ENCODE peak calls at places on chromosomes 7 and 10, in six cellular contexts. P is A549, R is H1, G is endothelial cell of umbilical vein, M is WTC11, Q is K562. A is an unnamed sample.
A peak's percentile ranks its signal among the peaks of the same experiment; 100 is the strongest.

GRCh38 chr10:1972406-1972805 is 235.1 kb upstream of the ADARB2 start:
- DNase-seq in P (no peak), R (no peak), G (no peak), M (no peak), Q (no peak), A (no peak)

GRCh38 chr7:5284304-5285281 is 1.9 kb downstream of the SLC29A4 start:
- DNase-seq in P (peak; percentile 84), R (peak; percentile 49), G (no peak), M (peak; percentile 89), Q (peak; percentile 42), A (peak; percentile 87)

GRCh38 chr10:19245889-19246841 is 197.6 kb downstream of the MALRD1 start:
- DNase-seq in P (no peak), R (no peak), G (no peak), M (no peak), Q (no peak), A (no peak)

GRCh38 chr10:118805146-118805545 is 50.4 kb upstream of the CACUL1 start:
- DNase-seq in P (no peak), R (no peak), G (no peak), M (no peak), Q (no peak), A (no peak)

GRCh38 chr7:42292991-42293521 is 56.0 kb upstream of the GLI3 start:
- DNase-seq in P (no peak), R (no peak), G (no peak), M (no peak), Q (no peak), A (no peak)

GRCh38 chr7:55439627-55440026 is 74.5 kb downstream of the LANCL2 start:
- DNase-seq in P (no peak), R (no peak), G (no peak), M (no peak), Q (no peak), A (no peak)

GRCh38 chr7:25098096-25099046 is 26.7 kb downstream of the CYCS start:
- DNase-seq in P (peak; percentile 81), R (peak; percentile 15), G (peak; percentile 73), M (peak; percentile 58), Q (peak; percentile 61), A (peak; percentile 58)

GRCh38 chr7:29370531-29371314 is 176.1 kb downstream of the CHN2 start:
- DNase-seq in P (no peak), R (no peak), G (no peak), M (no peak), Q (no peak), A (peak; percentile 12)

GRCh38 chr7:148729984-148730733 is 31.5 kb downstream of the CUL1 start:
- DNase-seq in P (no peak), R (no peak), G (no peak), M (no peak), Q (no peak), A (no peak)

GRCh38 chr10:69421611-69422308 is 5.0 kb upstream of the TACR2 start:
- DNase-seq in P (no peak), R (no peak), G (no peak), M (no peak), Q (no peak), A (no peak)

GRCh38 chr7:111642373-111642772 is 80.1 kb upstream of the IMMP2L start:
- DNase-seq in P (no peak), R (no peak), G (peak; percentile 1), M (no peak), Q (no peak), A (no peak)

DNA sequence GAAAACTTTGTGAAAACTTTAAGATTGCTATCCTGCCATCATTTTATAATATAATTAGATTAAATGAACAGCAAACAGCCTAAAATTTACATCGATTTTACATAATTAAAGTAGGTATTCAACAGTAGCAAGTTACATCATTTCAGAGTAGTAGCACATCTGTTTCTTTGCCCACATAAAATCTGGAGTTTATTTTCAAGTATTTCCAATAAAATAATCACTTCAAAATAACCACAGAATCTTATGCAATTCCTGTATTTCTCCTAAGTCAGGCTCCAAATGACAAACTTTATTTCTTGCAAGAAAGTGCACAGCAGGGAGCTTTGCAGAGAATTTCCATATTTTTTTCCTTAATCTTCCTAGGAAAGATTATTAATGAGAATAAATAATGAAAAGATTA is 82.6 kb downstream of the CUBN start:
- DNase-seq in P (no peak), R (no peak), G (no peak), M (no peak), Q (no peak), A (no peak)
- TF ChIP-seq JUN in P (no peak), R (no peak), G (no peak), M (no peak), Q (no peak), A (no peak)

GRCh38 chr7:78168869-78169268 is 370.3 kb downstream of the PHTF2 start:
- DNase-seq in P (no peak), R (no peak), G (no peak), M (no peak), Q (no peak), A (no peak)

GRCh38 chr7:78172138-78172887 is 373.7 kb downstream of the PHTF2 start:
- DNase-seq in P (no peak), R (no peak), G (peak; percentile 47), M (no peak), Q (no peak), A (no peak)

GRCh38 chr7:78167825-78168224 is 369.3 kb downstream of the PHTF2 start:
- DNase-seq in P (no peak), R (no peak), G (no peak), M (no peak), Q (no peak), A (no peak)

GRCh38 chr7:78171398-78171797 is 372.8 kb downstream of the PHTF2 start:
- DNase-seq in P (no peak), R (no peak), G (no peak), M (no peak), Q (no peak), A (no peak)

DNA sequence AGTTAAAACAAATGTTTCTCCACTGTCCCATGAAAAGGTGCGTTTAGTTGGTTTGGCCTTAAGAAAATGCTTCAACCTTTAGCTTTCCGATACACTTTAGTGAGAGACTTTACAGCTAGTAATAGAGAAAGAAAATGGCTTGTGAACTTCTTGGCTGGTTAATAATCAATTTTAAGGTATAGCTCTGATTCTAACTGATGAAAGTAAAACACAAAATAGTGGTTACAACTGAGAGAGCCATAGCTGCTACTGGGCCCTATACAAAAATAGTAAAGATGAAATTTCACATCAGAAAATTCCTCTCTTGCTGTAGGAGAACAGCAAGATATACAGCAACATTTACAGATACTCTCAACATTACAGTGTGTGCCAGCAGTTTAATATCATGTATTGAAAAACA is 371.4 kb downstream of the PHTF2 start:
- DNase-seq in P (no peak), R (no peak), G (no peak), M (no peak), Q (no peak), A (no peak)
- TF ChIP-seq JUN in P (no peak), R (no peak), G (no peak), M (no peak), Q (no peak), A (no peak)

GRCh38 chr7:114886241-114886640 is 35.7 kb upstream of the MDFIC start:
- DNase-seq in P (no peak), R (no peak), G (no peak), M (no peak), Q (no peak), A (no peak)

GRCh38 chr7:114885836-114886235 is 36.1 kb upstream of the MDFIC start:
- DNase-seq in P (no peak), R (no peak), G (no peak), M (no peak), Q (no peak), A (no peak)

GRCh38 chr7:114889646-114890285 is 32.1 kb upstream of the MDFIC start:
- DNase-seq in P (peak; percentile 92), R (no peak), G (peak; percentile 64), M (no peak), Q (no peak), A (peak; percentile 1)
- TF ChIP-seq JUN in P (no peak), R (no peak), G (peak; percentile 97), M (no peak), Q (no peak), A (no peak)

GRCh38 chr10:11678074-11678793 is 63.9 kb upstream of the ECHDC3 start:
- DNase-seq in P (no peak), R (no peak), G (no peak), M (no peak), Q (no peak), A (peak; percentile 30)
- TF ChIP-seq JUN in P (no peak), R (no peak), G (no peak), M (no peak), Q (no peak), A (no peak)

DNA sequence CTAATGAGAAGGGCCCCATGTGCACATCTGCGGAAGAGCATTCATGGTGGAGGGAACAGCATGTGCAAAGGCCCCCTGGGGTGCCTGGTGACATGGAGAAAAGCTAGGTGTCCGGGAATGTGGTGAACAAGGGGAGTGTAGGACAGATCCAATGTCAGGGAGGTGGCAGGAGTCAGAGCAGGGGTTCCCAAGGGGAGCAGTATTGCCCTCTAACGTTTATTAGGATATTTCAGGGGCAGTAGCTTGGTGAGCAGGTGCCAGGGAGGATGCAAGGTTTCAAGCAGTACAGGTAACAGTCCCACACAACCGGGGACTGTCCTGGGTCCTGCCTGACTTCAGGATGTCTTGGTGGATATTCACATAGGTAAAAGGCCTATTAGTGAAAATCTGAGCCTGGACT is 209.6 kb downstream of the EMX2 start:
- DNase-seq in P (no peak), R (no peak), G (no peak), M (no peak), Q (no peak), A (no peak)
- TF ChIP-seq JUN in P (no peak), R (no peak), G (no peak), M (no peak), Q (no peak), A (no peak)

DNA sequence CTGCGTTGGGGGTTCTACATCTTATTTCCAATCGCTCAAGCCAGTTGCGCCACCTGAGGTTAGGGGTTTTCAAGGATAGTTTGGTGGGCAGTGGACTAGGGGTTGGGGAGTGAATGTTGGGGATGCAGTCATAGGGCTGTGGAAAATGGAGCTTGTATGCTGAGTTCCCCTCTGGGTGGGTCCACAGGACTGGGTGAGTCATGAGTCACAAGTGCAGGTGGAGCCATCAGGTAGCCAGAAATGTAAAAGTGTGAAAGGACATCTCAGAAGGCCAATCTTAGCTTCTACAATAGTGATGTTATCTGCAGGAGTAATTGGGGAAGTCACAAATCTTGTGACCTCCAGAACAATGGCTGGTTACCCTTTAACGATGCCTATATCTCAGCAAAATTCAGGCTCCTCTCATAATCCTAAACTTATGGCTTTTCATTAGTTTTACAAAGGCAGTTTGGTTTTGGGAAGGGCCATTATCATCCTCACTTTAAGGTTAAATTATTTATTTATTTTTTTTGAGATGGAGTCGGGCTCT is 18.0 kb upstream of the MKRN1 start:
- DNase-seq in P (no peak), R (no peak), G (no peak), M (no peak), Q (no peak), A (no peak)
- TF ChIP-seq JUN in P (no peak), R (no peak), G (no peak), M (no peak), Q (no peak), A (no peak)

GRCh38 chr7:19557726-19558470 is 150.9 kb downstream of the POLR1F start:
- DNase-seq in P (no peak), R (no peak), G (no peak), M (no peak), Q (no peak), A (no peak)
- TF ChIP-seq JUN in P (no peak), R (no peak), G (no peak), M (no peak), Q (no peak), A (no peak)

GRCh38 chr10:68212721-68213352 is 19.1 kb downstream of the ATOH7 start:
- DNase-seq in P (peak; percentile 33), R (no peak), G (peak; percentile 39), M (no peak), Q (peak; percentile 47), A (peak; percentile 15)
- TF ChIP-seq JUN in P (no peak), R (no peak), G (no peak), M (no peak), Q (no peak), A (no peak)

A was measured in HepG2.